ENCODE peak calls at places on chromosomes 4 and X, in five cellular contexts. U is hypothalamus, E is NAMALWA, M is heart left ventricle, F is DMS 273 treated with DMSO at 0.1 percent for 48 hours. V is an unnamed sample.

GRCh38 chr4:105509714-105510113 is 35.9 kb upstream of the PPA2 start:
- DNase-seq in U (no peak), E (no peak), M (no peak), F (no peak), V (no peak)

GRCh38 chr4:28686618-28687017 is 1826.0 kb downstream of the STIM2 start:
- DNase-seq in U (peak), E (peak), M (peak), F (no peak), V (peak)

GRCh38 chr4:1196421-1197183 is 24.2 kb upstream of the SPON2 start:
- DNase-seq in U (no peak), E (no peak), M (no peak), F (no peak), V (no peak)

GRCh38 chr4:170198742-170199141 is 109.0 kb upstream of the AADAT start:
- DNase-seq in U (no peak), E (peak), M (no peak), F (no peak), V (peak)

GRCh38 chrX:134158821-134159512 is 78.0 kb upstream of the CCDC160 start:
- DNase-seq in U (no peak), E (no peak), M (no peak), F (no peak), V (no peak)

GRCh38 chrX:33339219-33339618 is 127.9 kb upstream of the DMD start:
- DNase-seq in U (peak), E (no peak), M (no peak), F (no peak), V (no peak)

GRCh38 chr4:20318899-20319291 is 67.2 kb downstream of the SLIT2 start:
- DNase-seq in U (no peak), E (no peak), M (no peak), F (no peak), V (no peak)

GRCh38 chrX:35728481-35728880 is 69.7 kb upstream of the MAGEB16 start:
- DNase-seq in U (no peak), E (no peak), M (no peak), F (no peak), V (no peak)

GRCh38 chr4:52657630-52658501 is 1.2 kb downstream of the USP46 start:
- DNase-seq in U (peak), E (no peak), M (no peak), F (no peak), V (no peak)

GRCh38 chr4:7161721-7162214 is 30.6 kb upstream of the SORCS2 start:
- DNase-seq in U (no peak), E (no peak), M (no peak), F (no peak), V (no peak)